ENCODE peak calls at places on chromosomes 5 and 9, in eight cellular contexts. D is left colon, L is germinal center, J is GM19239, Y is occipital lobe, I is endothelial cell of umbilical vein, O is GM12865, R is SW 1271. U is an unnamed sample.

GRCh38 chr5:142841511-142842255 is 71.5 kb downstream of the ARHGAP26 start:
- DNase-seq in D (no peak), J (no peak), R (no peak), Y (peak; percentile 17), L (no peak), O (no peak), I (no peak), U (no peak)

GRCh38 chr5:11596657-11597071 is 307.6 kb downstream of the CTNND2 start:
- DNase-seq in I (no peak), R (no peak), D (no peak), O (no peak), Y (no peak), L (no peak), J (no peak), U (no peak)

GRCh38 chr5:160152287-160152686 is 33.0 kb upstream of the PWWP2A start:
- DNase-seq in D (no peak), L (no peak), O (peak; percentile 68), I (no peak), J (no peak), Y (no peak), R (no peak), U (no peak)

GRCh38 chr5:33675958-33676464 is 215.8 kb downstream of the ADAMTS12 start:
- DNase-seq in Y (no peak), L (peak; percentile 6), R (no peak), O (peak; percentile 62), I (no peak), D (no peak), J (peak; percentile 15), U (no peak)

GRCh38 chr5:150180241-150181027 is 9.4 kb upstream of the SLC6A7 start:
- DNase-seq in R (no peak), Y (peak; percentile 84), O (no peak), D (peak; percentile 70), I (no peak), L (no peak), J (no peak), U (no peak)

GRCh38 chr9:3941758-3942157 is 358.1 kb downstream of the GLIS3 start:
- DNase-seq in L (no peak), I (no peak), O (no peak), J (no peak), Y (no peak), D (no peak), R (no peak), U (no peak)

GRCh38 chr9:9557804-9558334 is 1054.9 kb downstream of the PTPRD start:
- DNase-seq in J (no peak), Y (no peak), L (no peak), D (no peak), O (no peak), R (no peak), I (no peak), U (no peak)

GRCh38 chr5:88690619-88691560 is 192.1 kb downstream of the MEF2C start:
- DNase-seq in D (peak; percentile 73), Y (peak; percentile 82), I (peak; percentile 72), R (peak; percentile 70), J (peak; percentile 62), L (peak; percentile 76), O (peak; percentile 77), U (peak; percentile 76)

GRCh38 chr9:76605271-76605670 is 146.3 kb downstream of the GCNT1 start:
- DNase-seq in R (no peak), O (peak; percentile 22), L (peak; percentile 32), J (peak; percentile 7), I (no peak), Y (no peak), D (no peak), U (no peak)

GRCh38 chr9:127195976-127196825 is 68.4 kb upstream of the GARNL3 start:
- DNase-seq in J (no peak), R (no peak), O (no peak), Y (no peak), L (no peak), I (no peak), D (no peak), U (no peak)

GRCh38 chr9:69130456-69131441 is 43.3 kb upstream of the TJP2 start:
- DNase-seq in L (no peak), D (no peak), I (peak; percentile 76), J (no peak), Y (no peak), R (no peak), O (no peak), U (no peak)

GRCh38 chr9:107492381-107492780 is 2.8 kb upstream of the KLF4 start:
- DNase-seq in D (no peak), O (no peak), I (no peak), Y (no peak), R (no peak), L (no peak), J (no peak), U (no peak)

GRCh38 chr5:11384441-11385250 is 519.6 kb downstream of the CTNND2 start:
- DNase-seq in J (no peak), I (no peak), D (peak; percentile 8), O (no peak), R (no peak), L (peak; percentile 6), Y (peak; percentile 69), U (peak; percentile 71)

GRCh38 chr5:55601209-55601618 is 66.5 kb upstream of the PLPP1 start:
- DNase-seq in J (no peak), Y (peak; percentile 64), D (peak; percentile 65), R (no peak), I (peak; percentile 83), O (no peak), L (no peak), U (peak; percentile 72)

GRCh38 chr9:129208191-129209091 is 30.4 kb upstream of the IER5L start:
- DNase-seq in O (no peak), R (no peak), Y (no peak), L (no peak), J (no peak), I (no peak), D (no peak), U (no peak)

GRCh38 chr9:130680836-130681768 is 12.5 kb upstream of the EXOSC2 start:
- DNase-seq in Y (peak; percentile 82), R (peak; percentile 86), I (peak; percentile 88), J (peak; percentile 85), L (peak; percentile 58), D (peak; percentile 86), O (peak; percentile 87), U (peak; percentile 85)

GRCh38 chr9:70816316-70816715 is 305.1 kb downstream of the TRPM3 start:
- DNase-seq in O (no peak), L (no peak), J (no peak), Y (no peak), D (no peak), R (no peak), I (no peak), U (no peak)

GRCh38 chr5:10491673-10492026 is 50.0 kb downstream of the ROPN1L start:
- DNase-seq in L (no peak), O (no peak), I (no peak), R (no peak), J (no peak), Y (no peak), D (no peak), U (no peak)

GRCh38 chr5:155726267-155726666 is 600.7 kb upstream of the SGCD start:
- DNase-seq in Y (no peak), L (no peak), I (no peak), R (no peak), O (no peak), J (no peak), D (peak; percentile 14), U (no peak)

GRCh38 chr9:73153793-73154227 is 2.1 kb downstream of the ANXA1 start:
- DNase-seq in O (no peak), D (no peak), L (no peak), Y (no peak), I (peak; percentile 68), J (no peak), R (peak; percentile 79), U (no peak)

GRCh38 chr9:35085078-35085477 is 5.3 kb upstream of the FANCG start:
- DNase-seq in L (no peak), O (no peak), Y (no peak), I (no peak), R (no peak), D (no peak), J (no peak), U (no peak)

GRCh38 chr5:171386861-171387254 is 791 bp upstream of the NPM1 start:
- DNase-seq in Y (no peak), J (no peak), I (no peak), D (peak; percentile 25), R (peak; percentile 65), L (no peak), O (peak; percentile 35), U (no peak)

GRCh38 chr5:109692011-109692410 is 2.3 kb downstream of the MAN2A1 start:
- DNase-seq in D (no peak), J (no peak), O (peak; percentile 41), L (no peak), I (peak; percentile 14), R (no peak), Y (no peak), U (no peak)

GRCh38 chr5:1634337-1634661 is 110.5 kb upstream of the LPCAT1 start:
- DNase-seq in O (no peak), Y (no peak), I (no peak), L (no peak), R (no peak), D (no peak), J (no peak), U (no peak)

GRCh38 chr5:40273936-40274335 is 405.8 kb upstream of the PTGER4 start:
- DNase-seq in Y (no peak), J (no peak), R (no peak), O (no peak), D (no peak), I (no peak), L (no peak), U (no peak)

GRCh38 chr5:125478599-125478998 is 732.2 kb upstream of the ZNF608 start:
- DNase-seq in D (peak; percentile 28), J (no peak), R (no peak), L (no peak), O (no peak), I (no peak), Y (no peak), U (peak; percentile 35)

GRCh38 chr5:155044591-155044990 is 31.0 kb downstream of the KIF4B start:
- DNase-seq in Y (no peak), O (no peak), R (no peak), L (no peak), D (no peak), J (no peak), I (no peak), U (no peak)

GRCh38 chr5:1999794-2000193 is 117.1 kb upstream of the IRX4 start:
- DNase-seq in J (no peak), R (no peak), O (no peak), D (no peak), Y (no peak), I (no peak), L (no peak), U (no peak)

GRCh38 chr5:10351882-10352395 is 1.6 kb upstream of the MARCHF6 start:
- DNase-seq in L (no peak), J (no peak), I (no peak), O (no peak), Y (no peak), D (no peak), R (no peak), U (no peak)

GRCh38 chr9:99605016-99605743 is 216.5 kb upstream of the NR4A3 start:
- DNase-seq in J (no peak), D (no peak), Y (no peak), I (no peak), O (peak; percentile 15), L (no peak), R (no peak), U (no peak)

GRCh38 chr5:59485629-59486439 is 407.7 kb downstream of the PDE4D start:
- DNase-seq in R (no peak), J (no peak), L (no peak), Y (no peak), O (no peak), D (no peak), I (peak; percentile 59), U (no peak)

GRCh38 chr5:14672508-14673394 is 8.2 kb downstream of the OTULIN start:
- DNase-seq in D (no peak), R (no peak), L (no peak), Y (no peak), J (no peak), I (no peak), O (no peak), U (no peak)

GRCh38 chr5:62412549-62413329 is at the start of gene IPO11:
- DNase-seq in L (peak; percentile 97), I (peak; percentile 99), J (peak; percentile 83), R (peak; percentile 100), D (peak; percentile 98), O (peak; percentile 99), Y (peak; percentile 97), U (peak; percentile 98)

GRCh38 chr5:926416-927171 is 33.9 kb downstream of the TRIP13 start:
- DNase-seq in Y (no peak), R (no peak), D (peak; percentile 27), L (peak; percentile 58), O (no peak), I (peak; percentile 38), J (peak; percentile 42), U (no peak)

U was measured in stomach.